ENCODE peak calls at places on chromosomes 7 and 10, in nine cellular contexts. T is kidney epithelial cell; P is BJ; L is GM23248; H is stimulated activated CD4-positive, alpha-beta T cell treated with anti-CD3 and anti-CD28 coated beads, Interleukin-2, amount 100 ng/mL, for 48 hours; G is NCI-H69; O is mesenchymal stem cell; M is stimulated activated CD8-positive, alpha-beta memory T cell treated with anti-CD3 and anti-CD28 coated beads, Interleukin-2, amount 100 ng/mL, for 1 hour; N is brain microvascular endothelial cell. I is an unnamed sample.

GRCh38 chr7:30074422-30075030 is 46.3 kb downstream of the PLEKHA8 start:
- DNase-seq in M (no peak), L (peak), H (no peak), T (no peak), P (no peak), O (peak), G (peak), N (no peak), I (peak)

GRCh38 chr10:14860782-14861181 is 17.9 kb upstream of the SUV39H2 start:
- DNase-seq in T (no peak), M (no peak), H (no peak), N (no peak), P (no peak), G (no peak), O (no peak), L (no peak), I (no peak)

GRCh38 chr7:2919256-2919655 is 75.1 kb upstream of the GNA12 start:
- DNase-seq in H (no peak), P (no peak), T (no peak), M (no peak), N (no peak), O (no peak), G (no peak), L (no peak), I (no peak)

GRCh38 chr7:26658698-26659084 is 205.7 kb downstream of the SKAP2 start:
- DNase-seq in N (no peak), P (no peak), L (no peak), G (peak), T (no peak), H (no peak), M (no peak), O (no peak), I (no peak)

GRCh38 chr7:114979388-114979787 is 57.5 kb downstream of the MDFIC start:
- DNase-seq in H (no peak), G (no peak), T (peak), P (no peak), N (peak), O (no peak), L (no peak), M (no peak), I (no peak)

GRCh38 chr10:132391372-132392020 is 5.5 kb upstream of the PWWP2B start:
- DNase-seq in N (no peak), G (no peak), H (no peak), P (no peak), O (no peak), T (no peak), M (no peak), L (no peak), I (no peak)

GRCh38 chr10:80598084-80598798 is 60.5 kb downstream of the SH2D4B start:
- DNase-seq in M (no peak), T (no peak), L (no peak), H (no peak), O (no peak), N (no peak), P (no peak), G (no peak), I (no peak)

GRCh38 chr7:137606061-137606674 is 240.6 kb downstream of the DGKI start:
- DNase-seq in O (peak), G (peak), H (no peak), M (no peak), P (peak), T (peak), L (peak), N (no peak), I (peak)

GRCh38 chr10:52318136-52318810 is 4.2 kb downstream of the DKK1 start:
- DNase-seq in G (no peak), N (peak), O (peak), H (no peak), M (no peak), T (no peak), P (peak), L (peak), I (peak)

GRCh38 chr10:12729885-12730284 is 271.6 kb downstream of the CCDC3 start:
- DNase-seq in H (peak), G (no peak), N (no peak), L (no peak), M (no peak), O (no peak), P (no peak), T (no peak), I (no peak)

I was measured in AG08395.